ENCODE peak calls at places on chromosomes 16 and 17, in four cellular contexts. G is HTR-8/SVneo, W is iPS-NIHi11, Y is bronchial epithelial cell. I is an unnamed sample.
A peak's percentile ranks its signal among the peaks of the same experiment; 100 is the strongest.

GRCh38 chr16:86668136-86668535 is 89.8 kb downstream of the FOXL1 start:
- DNase-seq in W (no peak), G (no peak), Y (peak; percentile 28), I (peak; percentile 62)

GRCh38 chr16:78122774-78123315 is 23.4 kb downstream of the WWOX start:
- DNase-seq in Y (peak; percentile 54), W (peak; percentile 37), G (peak; percentile 58), I (peak; percentile 67)

GRCh38 chr17:75617218-75617617 is 16.0 kb upstream of the SMIM5 start:
- DNase-seq in Y (no peak), W (no peak), G (no peak), I (no peak)

GRCh38 chr16:28033870-28034269 is 29.6 kb downstream of the GSG1L start:
- DNase-seq in W (no peak), G (no peak), Y (no peak), I (no peak)

GRCh38 chr17:60107526-60108257 is 29.0 kb upstream of the HEATR6 start:
- DNase-seq in W (no peak), Y (no peak), G (no peak), I (no peak)

GRCh38 chr16:87058728-87059250 is 258.4 kb downstream of the C16orf95 start:
- DNase-seq in W (no peak), Y (no peak), G (no peak), I (no peak)

GRCh38 chr17:69828087-69828486 is 246.9 kb upstream of the KCNJ16 start:
- DNase-seq in W (no peak), G (no peak), Y (no peak), I (no peak)

GRCh38 chr17:76481091-76481655 is 13.8 kb downstream of the AANAT start:
- DNase-seq in G (no peak), Y (no peak), W (no peak), I (no peak)

GRCh38 chr16:3735541-3735940 is 18.2 kb upstream of the TRAP1 start:
- DNase-seq in Y (no peak), G (no peak), W (no peak), I (no peak)

GRCh38 chr17:66507103-66507923 is 204.9 kb downstream of the PRKCA start:
- DNase-seq in W (peak; percentile 38), G (peak; percentile 74), Y (peak; percentile 77), I (no peak)

I was measured in GM23338.